ENCODE peak calls at places on chromosomes 1 and 21, in seven cellular contexts. K is HCT116, O is suprapubic skin, Q is left ventricle myocardium inferior, Y is lung, J is hepatocyte, B is ovary. F is an unnamed sample. For H3K4me1, the result is how much of the 10 kb centered on the place peaks cover.

GRCh38 chr1:214990619-214991018 is 91.9 kb upstream of the KCNK2 start:
- DNase-seq in B (no peak), Q (no peak), J (no peak), Y (no peak), K (no peak), O (no peak), F (no peak)

GRCh38 chr1:109669246-109669948 is 1.5 kb downstream of the GSTM2 start:
- DNase-seq in Y (peak), B (no peak), O (no peak), Q (no peak), K (no peak), J (no peak), F (no peak)

GRCh38 chr21:16579538-16579937 is 849.8 kb downstream of the USP25 start:
- DNase-seq in J (peak), Q (no peak), Y (no peak), K (no peak), O (no peak), B (no peak), F (peak)

GRCh38 chr1:210696709-210697108 is 368.0 kb downstream of the HHAT start:
- DNase-seq in O (no peak), B (no peak), K (no peak), Q (no peak), J (no peak), Y (no peak), F (no peak)

GRCh38 chr1:173507847-173508209 is 30.7 kb downstream of the PRDX6 start:
- DNase-seq in J (no peak), B (no peak), Q (no peak), O (no peak), K (no peak), Y (no peak), F (no peak)

GRCh38 chr1:220272047-220272840 is at the start of gene RAB3GAP2:
- DNase-seq in Y (peak), Q (peak), O (peak), B (peak), J (peak), K (peak), F (peak)

GRCh38 chr1:62687421-62687902 is 724 bp downstream of the DOCK7 start:
- DNase-seq in Q (peak), O (peak), K (no peak), Y (peak), B (peak), J (peak), F (peak)

GRCh38 chr1:71785470-71785869 is 496.9 kb downstream of the NEGR1 start:
- DNase-seq in Y (no peak), K (no peak), J (peak), B (no peak), Q (no peak), O (no peak), F (peak)

GRCh38 chr1:15411593-15412487 is 2.2 kb downstream of the EFHD2 start:
- DNase-seq in Y (peak), Q (peak), O (peak), K (no peak), J (no peak), B (peak), F (peak)

GRCh38 chr1:151639466-151639865 is 27.6 kb downstream of the SNX27 start:
- DNase-seq in Q (no peak), Y (no peak), J (peak), O (no peak), K (no peak), B (no peak), F (no peak)

GRCh38 chr1:162633327-162633762 is 1.1 kb downstream of the DDR2 start:
- DNase-seq in Y (no peak), J (peak), K (no peak), B (peak), O (no peak), Q (no peak), F (peak)

GRCh38 chr1:49229555-49229954 is 452.9 kb upstream of the BEND5 start:
- DNase-seq in Q (no peak), B (no peak), O (no peak), J (no peak), K (no peak), Y (no peak), F (no peak)

GRCh38 chr1:60886793-60887331 is 195.5 kb upstream of the NFIA start:
- DNase-seq in B (no peak), Y (no peak), J (peak), K (no peak), O (no peak), Q (no peak), F (no peak)

GRCh38 chr1:218699411-218699810 is 354.3 kb downstream of the TGFB2 start:
- DNase-seq in Y (no peak), J (no peak), B (no peak), Q (no peak), K (no peak), O (no peak), F (no peak)

GRCh38 chr1:24309762-24310485 is 9.2 kb upstream of the GRHL3 start:
- DNase-seq in B (no peak), K (no peak), Y (no peak), O (no peak), Q (no peak), J (no peak), F (no peak)

GRCh38 chr1:199857103-199857502 is 170.4 kb upstream of the NR5A2 start:
- DNase-seq in Q (no peak), B (no peak), K (no peak), Y (no peak), O (no peak), J (no peak), F (no peak)

GRCh38 chr21:44752701-44753235 is 41.4 kb upstream of the TSPEAR start:
- DNase-seq in J (peak), K (peak), Q (no peak), Y (no peak), B (no peak), O (peak), F (peak)

GRCh38 chr21:44756416-44757185 is 45.0 kb downstream of the UBE2G2 start:
- DNase-seq in K (no peak), J (no peak), O (peak), Q (no peak), B (no peak), Y (no peak), F (no peak)

GRCh38 chr21:44757731-44758130 is 43.9 kb downstream of the UBE2G2 start:
- DNase-seq in O (peak), J (no peak), K (no peak), Q (no peak), B (no peak), Y (no peak), F (no peak)

GRCh38 chr21:44753357-44753756 is 42.0 kb upstream of the TSPEAR start:
- DNase-seq in Q (no peak), O (peak), B (no peak), K (no peak), J (no peak), Y (no peak), F (no peak)

GRCh38 chr21:44755227-44755626 is 43.9 kb upstream of the TSPEAR start:
- DNase-seq in K (no peak), O (peak), B (no peak), Y (no peak), J (no peak), Q (no peak), F (peak)
- TF ChIP-seq CTCF in K (no peak), O (no peak), B (no peak), Y (no peak), J (no peak), Q (peak), F (peak)

DNA sequence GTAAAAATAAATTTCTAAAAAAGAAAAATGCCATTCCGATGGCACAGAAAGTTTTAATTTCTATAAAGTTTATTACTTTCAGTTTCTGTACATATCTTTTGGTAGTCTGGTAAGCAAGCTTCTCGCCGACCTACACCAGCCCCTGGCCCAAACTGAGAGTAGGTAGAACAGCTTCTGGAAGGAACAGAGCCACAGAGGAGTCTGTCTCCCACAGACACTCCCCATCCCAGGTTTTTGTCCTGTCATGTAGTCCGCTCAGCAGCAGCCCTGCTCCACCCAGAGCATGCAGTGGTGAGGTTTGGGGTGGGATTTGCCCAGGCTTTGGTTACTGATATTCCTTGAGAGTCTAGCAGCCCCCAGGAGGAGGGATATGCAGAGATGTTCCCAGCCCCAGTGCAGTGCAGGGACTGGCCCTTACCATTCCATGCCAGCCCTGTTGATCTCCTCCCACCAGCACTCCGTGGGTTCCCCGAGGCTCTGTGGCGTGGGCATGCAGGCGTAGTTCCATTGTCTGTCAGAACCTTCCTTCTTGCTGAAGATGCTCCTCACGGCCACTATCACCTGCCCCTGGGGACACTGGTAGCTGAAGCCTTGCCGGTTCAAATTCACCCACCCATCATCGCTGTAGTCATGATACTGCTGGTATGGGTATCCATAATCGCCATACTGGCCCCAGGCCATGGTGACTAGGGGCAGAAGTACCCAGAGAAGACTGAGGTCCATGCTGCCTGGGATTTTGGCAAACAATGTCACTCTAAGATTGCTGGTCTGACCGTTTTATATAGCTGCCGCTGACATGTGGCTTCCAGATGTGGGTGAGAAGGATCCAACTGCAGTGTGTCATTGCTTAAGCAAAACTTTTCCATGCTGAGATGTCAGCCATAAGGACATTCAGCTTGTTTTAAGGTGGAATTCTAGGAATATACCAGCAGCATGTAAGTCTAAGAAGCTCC is at the start of gene DPT:
- DNase-seq in J (peak), Y (no peak), K (no peak), O (peak), Q (peak), B (no peak), F (peak)
- H3K27ac ChIP-seq in J (peak), Y (no peak), K (no peak), O (no peak), Q (peak), B (no peak), F (no peak)

DNA sequence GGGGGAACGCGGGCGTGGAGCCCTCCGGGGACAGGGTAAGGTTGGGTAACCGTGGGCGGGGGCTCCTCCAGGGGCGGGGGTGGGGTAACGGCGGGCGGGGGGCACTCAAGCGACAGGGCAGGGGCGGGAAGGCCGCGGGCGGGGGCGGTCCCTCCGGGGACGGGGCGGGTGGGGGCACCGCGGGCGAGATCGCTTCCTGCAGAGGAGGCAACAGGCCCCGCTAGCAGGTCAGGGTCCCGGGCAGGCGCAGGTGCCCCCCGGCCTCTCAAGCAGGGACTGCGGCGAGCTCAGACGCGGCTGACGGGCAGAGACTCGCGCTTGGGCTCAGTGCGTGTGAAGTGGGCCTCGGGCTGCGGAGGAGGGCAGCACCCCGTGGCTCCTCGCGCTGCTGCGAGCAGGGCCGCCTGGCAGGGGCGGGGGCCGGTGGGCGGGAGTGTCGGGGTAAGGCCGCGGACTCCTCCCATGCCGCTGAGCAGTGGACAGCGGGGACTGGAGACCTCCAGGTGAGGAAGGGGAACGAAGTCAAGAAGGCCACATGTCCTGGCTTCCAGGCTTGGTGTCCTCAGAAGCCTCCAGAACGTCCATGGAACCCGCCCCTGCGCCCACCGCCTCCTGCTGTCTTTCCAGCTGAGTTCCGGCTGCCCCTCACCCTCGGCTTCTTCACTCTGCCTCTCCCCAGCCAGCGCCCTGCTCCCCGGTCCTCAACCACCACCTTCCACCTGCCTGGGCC is 627 bp upstream of the GNB1 start:
- DNase-seq in Y (peak), Q (peak), K (peak), J (peak), B (peak), O (no peak), F (peak)
- H3K4me1 ChIP-seq in Y (under half), Q (half or more), K (half or more), J (under half), B (under half), O (half or more), F (under half)

GRCh38 chr1:231885209-231885854 is 258.7 kb downstream of the DISC1 start:
- DNase-seq in O (no peak), Y (no peak), K (no peak), J (no peak), Q (no peak), B (no peak), F (peak)

GRCh38 chr1:231878737-231879136 is 252.1 kb downstream of the DISC1 start:
- DNase-seq in Y (no peak), Q (no peak), J (no peak), O (no peak), K (no peak), B (no peak), F (no peak)

GRCh38 chr1:231879296-231879695 is 252.7 kb downstream of the DISC1 start:
- DNase-seq in B (no peak), Q (no peak), J (no peak), Y (no peak), O (no peak), K (no peak), F (no peak)

DNA sequence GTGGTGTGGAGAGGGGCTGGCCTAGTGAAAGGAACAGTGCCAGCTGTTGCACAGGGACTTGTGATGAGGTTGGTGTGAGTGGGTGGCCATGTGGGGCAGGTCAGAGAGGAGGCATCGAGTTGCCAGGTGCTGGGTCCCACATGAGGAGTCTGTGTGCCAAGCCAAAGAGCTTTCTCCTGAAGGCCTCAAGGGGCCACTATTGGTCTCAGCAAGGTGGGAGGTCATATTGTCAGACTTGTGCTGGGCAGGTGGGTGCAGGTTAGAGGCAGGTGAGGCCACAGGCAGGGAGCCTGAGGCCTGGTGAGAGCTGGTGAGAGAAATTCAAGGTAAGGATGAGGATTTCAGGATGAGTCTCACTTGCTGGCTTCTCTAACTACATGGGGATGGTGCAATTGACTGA is 256.8 kb downstream of the DISC1 start:
- DNase-seq in Y (no peak), B (no peak), J (no peak), Q (no peak), O (no peak), K (no peak), F (no peak)
- TF ChIP-seq CTCF in Y (no peak), B (no peak), J (no peak), Q (peak), O (no peak), K (peak), F (no peak)

GRCh38 chr1:13584876-13585598 is 1.4 kb downstream of the PDPN start:
- DNase-seq in Y (no peak), K (no peak), Q (no peak), J (no peak), O (no peak), B (no peak), F (no peak)
- H3K27ac ChIP-seq in Y (no peak), K (no peak), Q (peak), J (peak), O (peak), B (peak), F (no peak)

DNA sequence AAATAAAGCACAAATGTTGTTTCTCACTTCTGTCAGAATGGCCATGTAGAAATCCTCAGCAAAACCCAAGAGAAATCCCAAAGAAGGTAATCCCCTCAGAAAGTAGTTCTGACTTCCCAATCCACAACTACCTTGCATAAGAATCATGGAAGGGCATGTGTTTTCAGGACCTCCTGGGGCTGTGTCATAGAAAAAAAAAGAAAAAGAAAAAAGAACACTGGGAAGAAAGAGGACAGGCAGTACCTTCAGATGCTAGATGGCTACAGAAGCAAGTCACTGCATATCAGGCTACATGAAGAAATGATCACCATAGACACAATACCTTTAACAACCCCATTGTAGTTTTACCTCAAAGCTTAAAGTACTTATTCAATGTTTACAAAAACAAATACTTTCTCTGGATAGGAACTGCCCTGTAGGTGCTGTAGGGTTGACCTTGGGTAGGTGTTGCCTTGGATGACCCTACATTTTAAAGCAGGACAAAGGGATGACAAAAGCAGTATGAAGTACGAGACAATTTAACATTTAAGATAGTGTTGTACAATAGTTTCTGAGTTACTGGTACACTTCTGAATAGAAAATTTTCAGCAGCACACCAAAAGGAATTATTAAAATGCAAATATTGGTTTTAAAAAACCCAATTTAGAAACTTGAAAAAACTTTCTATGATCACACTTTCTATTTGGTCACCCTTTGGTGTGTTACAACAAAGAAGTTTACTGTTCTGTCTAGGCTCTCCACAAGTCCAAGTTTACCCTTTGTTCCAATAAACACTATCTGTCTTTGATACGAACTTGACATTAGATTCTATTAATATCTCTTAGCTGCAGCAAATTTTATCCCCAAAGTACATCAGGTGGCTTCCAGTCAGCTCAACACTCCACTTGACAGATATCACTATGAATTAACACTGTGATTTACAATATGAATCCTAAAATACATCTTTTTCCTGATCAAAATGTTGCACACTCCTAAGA is 5.0 kb downstream of the TRIT1 start:
- DNase-seq in K (no peak), J (no peak), Y (no peak), Q (no peak), O (no peak), B (no peak), F (no peak)
- H3K4me1 ChIP-seq in K (under half), J (under half), Y (under half), Q (half or more), O (under half), B (under half), F (under half)